ENCODE peak calls at places on chromosomes 2 and 18, in four cellular contexts. T, P, R and V are unnamed samples.

GRCh38 chr2:186755066-186755465 is 61.2 kb downstream of the FAM171B start:
- DNase-seq in P (no peak), R (no peak), T (no peak), V (no peak)

GRCh38 chr18:54983041-54983686 is 23.9 kb upstream of the CCDC68 start:
- DNase-seq in R (no peak), P (peak), T (no peak), V (no peak)

GRCh38 chr2:67876176-67876575 is 186.6 kb downstream of the C1D start:
- DNase-seq in T (no peak), P (no peak), R (no peak), V (no peak)

GRCh38 chr18:32271649-32272324 is 81.9 kb downstream of the MEP1B start:
- DNase-seq in T (peak), P (peak), R (no peak), V (peak)

GRCh38 chr2:158323381-158323780 is 133.2 kb downstream of the CCDC148 start:
- DNase-seq in T (no peak), P (no peak), R (no peak), V (no peak)

GRCh38 chr2:12303181-12304030 is 413.3 kb upstream of the TRIB2 start:
- DNase-seq in T (no peak), P (no peak), R (no peak), V (no peak)

GRCh38 chr2:158667567-158667966 is 127.5 kb upstream of the DAPL1 start:
- DNase-seq in P (no peak), R (no peak), T (no peak), V (no peak)

GRCh38 chr2:107062599-107063196 is 176.7 kb upstream of the ST6GAL2 start:
- DNase-seq in P (no peak), T (no peak), R (no peak), V (no peak)

GRCh38 chr2:3168230-3168891 is 209.3 kb downstream of the EIPR1 start:
- DNase-seq in T (peak), R (no peak), P (no peak), V (peak)

GRCh38 chr2:200406379-200406778 is 99.9 kb downstream of the SPATS2L start:
- DNase-seq in P (no peak), R (no peak), T (no peak), V (no peak)

GRCh38 chr2:183951636-183952035 is 646.7 kb upstream of the ZNF804A start:
- DNase-seq in T (no peak), R (no peak), P (no peak), V (no peak)

GRCh38 chr2:226911932-226912331 is 76.1 kb downstream of the RHBDD1 start:
- DNase-seq in P (no peak), R (no peak), T (no peak), V (no peak)

GRCh38 chr2:27211241-27211942 is 449 bp upstream of the ATRAID start:
- DNase-seq in P (no peak), R (no peak), T (no peak), V (no peak)

GRCh38 chr18:13232060-13232917 is 13.7 kb downstream of the LDLRAD4 start:
- DNase-seq in P (no peak), R (no peak), T (no peak), V (no peak)

GRCh38 chr2:72035518-72036172 is 112.0 kb downstream of the CYP26B1 start:
- DNase-seq in T (peak), R (peak), P (no peak), V (no peak)

GRCh38 chr2:44651974-44652373 is 289.5 kb upstream of the SIX3 start:
- DNase-seq in T (no peak), R (no peak), P (no peak), V (no peak)

GRCh38 chr18:80229342-80229741 is 18.0 kb downstream of the PARD6G start:
- DNase-seq in P (no peak), R (no peak), T (no peak), V (no peak)

GRCh38 chr2:200863655-200864205 is 728 bp downstream of the CLK1 start:
- DNase-seq in P (peak), T (peak), R (no peak), V (peak)

GRCh38 chr2:209960676-209961630 is 41.5 kb upstream of the RPE start:
- DNase-seq in P (peak), R (no peak), T (peak), V (peak)

GRCh38 chr2:166126014-166126639 is 1.7 kb downstream of the SCN1A start:
- DNase-seq in R (no peak), T (no peak), P (no peak), V (no peak)

GRCh38 chr2:92326-92725 is 46.0 kb upstream of the FAM110C start:
- DNase-seq in R (no peak), P (no peak), T (no peak), V (no peak)

GRCh38 chr2:5560981-5561380 is 131.2 kb upstream of the SOX11 start:
- DNase-seq in P (no peak), T (no peak), R (no peak), V (no peak)

GRCh38 chr18:54671291-54671881 is 80.3 kb downstream of the DYNAP start:
- DNase-seq in R (no peak), P (peak), T (no peak), V (no peak)

GRCh38 chr2:172098650-172099471 is 3.8 kb downstream of the DLX2 start:
- DNase-seq in T (peak), P (peak), R (no peak), V (peak)

GRCh38 chr2:117997872-117998454 is 15.9 kb downstream of the CCDC93 start:
- DNase-seq in T (no peak), R (no peak), P (no peak), V (no peak)

DNA sequence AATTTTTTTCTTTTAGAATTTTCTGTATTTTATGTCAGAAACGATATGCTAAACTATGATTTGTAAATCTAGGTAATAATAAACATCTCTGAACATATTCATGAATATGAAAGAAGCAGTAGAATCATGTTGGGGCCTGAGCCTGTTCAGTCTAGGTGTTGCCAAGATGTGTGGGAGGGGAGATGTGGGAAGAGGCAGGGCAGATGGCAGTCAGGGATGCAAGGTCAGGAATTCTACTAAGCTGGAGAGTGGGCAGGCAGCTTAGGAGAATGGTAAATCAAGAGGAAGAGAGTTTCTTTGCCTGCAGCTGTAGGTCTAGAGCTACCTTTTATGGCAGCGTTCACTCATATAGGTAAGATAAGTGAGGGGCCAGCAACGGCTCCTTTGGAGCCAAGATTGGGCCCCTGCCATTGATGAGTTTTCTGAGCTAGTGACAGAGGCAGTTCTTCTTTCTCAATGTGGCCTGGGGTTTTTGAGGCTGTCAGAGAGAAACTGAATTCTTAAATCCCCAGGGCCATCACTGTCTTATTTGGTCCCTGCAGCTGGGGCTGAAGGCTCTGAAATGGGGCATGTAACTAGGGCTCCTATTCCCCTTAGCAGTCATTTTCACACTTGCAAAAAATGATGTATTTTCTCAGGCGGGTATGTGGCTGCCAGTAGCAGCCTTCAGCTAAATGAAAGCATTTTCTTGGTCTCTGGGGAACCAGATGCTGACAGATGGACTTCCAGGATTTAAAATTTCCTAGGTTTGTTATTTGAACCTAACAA is 232.8 kb downstream of the PIK3C3 start:
- DNase-seq in R (no peak), T (no peak), P (no peak), V (no peak)
- TF ChIP-seq CTCF in R (no peak), T (no peak), P (no peak), V (no peak)

DNA sequence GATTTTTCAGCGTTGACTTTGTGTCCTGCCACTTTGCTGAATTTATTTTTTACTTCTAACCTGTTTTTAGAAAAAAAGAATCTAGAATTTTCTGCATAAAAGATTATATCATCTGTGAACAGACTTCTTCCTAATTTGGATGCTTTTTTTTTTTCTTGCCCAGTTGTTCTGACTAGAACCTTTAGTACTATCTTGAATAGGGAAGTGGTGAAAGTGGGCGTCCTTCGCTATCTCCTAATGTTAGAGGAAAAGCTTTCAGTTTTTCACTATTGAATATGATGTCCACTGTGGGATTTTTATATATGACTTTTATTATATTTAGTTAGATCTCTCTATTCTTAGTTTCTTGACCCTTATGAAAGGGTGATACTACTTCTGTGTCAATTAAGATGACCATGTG is 25.7 kb upstream of the KCNJ13 start:
- DNase-seq in R (no peak), T (no peak), P (no peak), V (no peak)
- TF ChIP-seq CTCF in R (no peak), T (no peak), P (no peak), V (no peak)

GRCh38 chr2:197152451-197153228 is 157.9 kb downstream of the ANKRD44 start:
- DNase-seq in R (no peak), T (peak), P (no peak), V (no peak)
- TF ChIP-seq CTCF in R (peak), T (peak), P (no peak), V (no peak)

GRCh38 chr18:59446012-59446411 is 86.9 kb upstream of the LMAN1 start:
- DNase-seq in R (no peak), T (peak), P (no peak), V (peak)
- TF ChIP-seq CTCF in R (peak), T (peak), P (no peak), V (no peak)

GRCh38 chr2:162072181-162072702 is 1.8 kb downstream of the DPP4 start:
- DNase-seq in P (no peak), T (no peak), R (no peak), V (no peak)
- TF ChIP-seq CTCF in P (no peak), T (no peak), R (no peak), V (no peak)

DNA sequence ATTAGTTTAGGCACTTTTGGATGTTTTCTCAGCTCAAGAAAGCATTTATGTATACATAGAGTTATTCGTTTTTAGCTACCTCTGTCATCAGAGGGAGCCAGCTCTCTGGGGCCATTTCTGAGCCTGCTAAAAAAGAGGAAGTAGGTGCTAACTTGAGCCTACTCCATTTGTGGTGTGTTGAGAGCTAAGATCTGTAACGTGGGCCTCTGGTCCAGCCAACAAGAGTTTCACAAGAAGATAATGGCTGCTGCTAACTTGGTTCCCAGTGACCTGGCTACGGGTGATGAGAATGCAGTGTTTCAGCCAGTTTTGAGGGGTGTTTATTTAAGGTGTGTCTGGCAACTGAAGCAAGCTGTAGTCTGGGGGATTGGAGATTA is 182.5 kb downstream of the PRKCE start:
- DNase-seq in T (no peak), R (no peak), P (no peak), V (no peak)
- TF ChIP-seq CTCF in T (no peak), R (no peak), P (no peak), V (no peak)

GRCh38 chr2:236216711-236217110 is 47.5 kb downstream of the ASB18 start:
- DNase-seq in T (no peak), R (no peak), P (no peak), V (no peak)
- TF ChIP-seq CTCF in T (no peak), R (no peak), P (no peak), V (no peak)